ENCODE peak calls at places on chromosomes 6 and 20, in six cellular contexts. One of them, this sample, is unnamed.

GRCh38 chr20:40279390-40279789 is 409.6 kb downstream of the MAFB start:
- DNase-seq in A549: no peak
- DNase-seq in foreskin fibroblast: peak; percentile 87
- DNase-seq in lung: no peak
- DNase-seq in OCI-LY7: no peak
- DNase-seq in left lung: peak; percentile 60
- DNase-seq in this sample: no peak

GRCh38 chr20:63639093-63639860 is 12.4 kb upstream of the GMEB2 start:
- DNase-seq in lung: no peak
- DNase-seq in OCI-LY7: peak; percentile 89
- DNase-seq in foreskin fibroblast: no peak
- DNase-seq in A549: no peak
- DNase-seq in left lung: no peak
- DNase-seq in this sample: peak; percentile 88

GRCh38 chr20:58699246-58700107 is 6.9 kb downstream of the NPEPL1 start:
- DNase-seq in lung: no peak
- DNase-seq in foreskin fibroblast: no peak
- DNase-seq in left lung: peak; percentile 30
- DNase-seq in OCI-LY7: no peak
- DNase-seq in A549: no peak
- DNase-seq in this sample: no peak

GRCh38 chr20:51800769-51801219 is 1.5 kb downstream of the SALL4 start:
- DNase-seq in left lung: peak; percentile 32
- DNase-seq in foreskin fibroblast: peak; percentile 49
- DNase-seq in lung: no peak
- DNase-seq in OCI-LY7: no peak
- DNase-seq in A549: peak; percentile 28
- DNase-seq in this sample: peak; percentile 25

GRCh38 chr6:6593876-6594275 is 5.4 kb downstream of the LY86 start:
- DNase-seq in lung: no peak
- DNase-seq in left lung: no peak
- DNase-seq in foreskin fibroblast: no peak
- DNase-seq in A549: no peak
- DNase-seq in OCI-LY7: no peak
- DNase-seq in this sample: no peak

GRCh38 chr20:36117638-36118037 is 36.9 kb upstream of the EPB41L1 start:
- DNase-seq in foreskin fibroblast: peak; percentile 22
- DNase-seq in left lung: peak; percentile 53
- DNase-seq in A549: no peak
- DNase-seq in lung: no peak
- DNase-seq in OCI-LY7: no peak
- DNase-seq in this sample: no peak

GRCh38 chr20:49877254-49877990 is 37.9 kb downstream of the SPATA2 start:
- DNase-seq in OCI-LY7: no peak
- DNase-seq in A549: no peak
- DNase-seq in foreskin fibroblast: peak; percentile 25
- DNase-seq in lung: no peak
- DNase-seq in left lung: no peak
- DNase-seq in this sample: no peak

GRCh38 chr6:135251964-135252429 is 70.9 kb downstream of the MYB start:
- DNase-seq in foreskin fibroblast: peak; percentile 48
- DNase-seq in left lung: no peak
- DNase-seq in A549: no peak
- DNase-seq in OCI-LY7: no peak
- DNase-seq in lung: no peak
- DNase-seq in this sample: peak; percentile 40

GRCh38 chr20:23626040-23626620 is 11.6 kb downstream of the CST3 start:
- DNase-seq in A549: no peak
- DNase-seq in OCI-LY7: no peak
- DNase-seq in lung: no peak
- DNase-seq in foreskin fibroblast: peak; percentile 72
- DNase-seq in left lung: no peak
- DNase-seq in this sample: no peak

GRCh38 chr20:63346131-63347080 is 14.7 kb downstream of the CHRNA4 start:
- DNase-seq in lung: no peak
- DNase-seq in OCI-LY7: no peak
- DNase-seq in left lung: no peak
- DNase-seq in foreskin fibroblast: no peak
- DNase-seq in A549: no peak
- DNase-seq in this sample: no peak

GRCh38 chr6:29984232-29984631 is 41.9 kb downstream of the HLA-A start:
- DNase-seq in left lung: no peak
- DNase-seq in lung: no peak
- DNase-seq in A549: no peak
- DNase-seq in OCI-LY7: no peak
- DNase-seq in foreskin fibroblast: no peak
- DNase-seq in this sample: no peak

GRCh38 chr6:45754432-45754831 is 261.2 kb downstream of the CLIC5 start:
- DNase-seq in lung: no peak
- DNase-seq in OCI-LY7: no peak
- DNase-seq in foreskin fibroblast: no peak
- DNase-seq in left lung: no peak
- DNase-seq in A549: no peak
- DNase-seq in this sample: no peak

GRCh38 chr6:32386040-32386439 is 14.3 kb upstream of the TSBP1 start:
- DNase-seq in A549: no peak
- DNase-seq in lung: no peak
- DNase-seq in left lung: no peak
- DNase-seq in foreskin fibroblast: no peak
- DNase-seq in OCI-LY7: no peak
- DNase-seq in this sample: no peak

GRCh38 chr6:16278048-16278724 is 39.8 kb downstream of the GMPR start:
- DNase-seq in OCI-LY7: no peak
- DNase-seq in lung: no peak
- DNase-seq in A549: no peak
- DNase-seq in left lung: no peak
- DNase-seq in foreskin fibroblast: no peak
- DNase-seq in this sample: no peak

GRCh38 chr6:24408719-24409410 is 6.1 kb downstream of the MRS2 start:
- DNase-seq in A549: no peak
- DNase-seq in left lung: no peak
- DNase-seq in lung: no peak
- DNase-seq in OCI-LY7: no peak
- DNase-seq in foreskin fibroblast: no peak
- DNase-seq in this sample: no peak

GRCh38 chr20:17571153-17571527 is 1.3 kb downstream of the DSTN start:
- DNase-seq in A549: no peak
- DNase-seq in OCI-LY7: peak; percentile 35
- DNase-seq in foreskin fibroblast: peak; percentile 19
- DNase-seq in lung: no peak
- DNase-seq in left lung: no peak
- DNase-seq in this sample: peak; percentile 35

GRCh38 chr20:56706867-56707360 is 77.8 kb downstream of the TFAP2C start:
- DNase-seq in lung: no peak
- DNase-seq in A549: no peak
- DNase-seq in left lung: no peak
- DNase-seq in foreskin fibroblast: no peak
- DNase-seq in OCI-LY7: no peak
- DNase-seq in this sample: no peak

GRCh38 chr6:20819774-20820400 is 285.6 kb downstream of the CDKAL1 start:
- DNase-seq in lung: no peak
- DNase-seq in foreskin fibroblast: no peak
- DNase-seq in left lung: no peak
- DNase-seq in A549: no peak
- DNase-seq in OCI-LY7: no peak
- DNase-seq in this sample: no peak

GRCh38 chr6:2725999-2726567 is 24.6 kb downstream of the MYLK4 start:
- DNase-seq in A549: no peak
- DNase-seq in foreskin fibroblast: no peak
- DNase-seq in lung: no peak
- DNase-seq in left lung: no peak
- DNase-seq in OCI-LY7: no peak
- DNase-seq in this sample: no peak

GRCh38 chr20:11852801-11853200 is 64.9 kb upstream of the BTBD3 start:
- DNase-seq in OCI-LY7: no peak
- DNase-seq in lung: no peak
- DNase-seq in foreskin fibroblast: peak; percentile 55
- DNase-seq in A549: no peak
- DNase-seq in left lung: no peak
- DNase-seq in this sample: no peak

GRCh38 chr6:52132326-52132725 is 44.9 kb upstream of the PKHD1 start:
- DNase-seq in left lung: no peak
- DNase-seq in foreskin fibroblast: no peak
- DNase-seq in lung: no peak
- DNase-seq in A549: no peak
- DNase-seq in OCI-LY7: no peak
- DNase-seq in this sample: no peak

GRCh38 chr6:111183702-111184517 is 96.6 kb downstream of the SLC16A10 start:
- DNase-seq in A549: no peak
- DNase-seq in foreskin fibroblast: no peak
- DNase-seq in OCI-LY7: no peak
- DNase-seq in left lung: no peak
- DNase-seq in lung: no peak
- DNase-seq in this sample: no peak

GRCh38 chr6:2851727-2852513 is 10.3 kb upstream of the SERPINB1 start:
- DNase-seq in foreskin fibroblast: no peak
- DNase-seq in A549: no peak
- DNase-seq in lung: no peak
- DNase-seq in OCI-LY7: no peak
- DNase-seq in left lung: no peak
- DNase-seq in this sample: no peak

GRCh38 chr6:35725721-35726438 is 11.0 kb upstream of the ARMC12 start:
- DNase-seq in A549: no peak
- DNase-seq in lung: peak; percentile 69
- DNase-seq in left lung: peak; percentile 80
- DNase-seq in foreskin fibroblast: peak; percentile 88
- DNase-seq in OCI-LY7: peak; percentile 34
- DNase-seq in this sample: peak; percentile 38

GRCh38 chr6:6516643-6517042 is 71.9 kb upstream of the LY86 start:
- DNase-seq in OCI-LY7: no peak
- DNase-seq in lung: no peak
- DNase-seq in foreskin fibroblast: no peak
- DNase-seq in left lung: no peak
- DNase-seq in A549: no peak
- DNase-seq in this sample: no peak

GRCh38 chr20:62064788-62065668 is 653 bp downstream of the TAF4 start:
- DNase-seq in A549: no peak
- DNase-seq in lung: no peak
- DNase-seq in left lung: no peak
- DNase-seq in foreskin fibroblast: peak; percentile 28
- DNase-seq in OCI-LY7: peak; percentile 42
- DNase-seq in this sample: peak; percentile 32

GRCh38 chr20:62066983-62067433 is 1.3 kb upstream of the TAF4 start:
- DNase-seq in foreskin fibroblast: peak; percentile 56
- DNase-seq in A549: no peak
- DNase-seq in left lung: no peak
- DNase-seq in lung: no peak
- DNase-seq in OCI-LY7: peak; percentile 70
- DNase-seq in this sample: peak; percentile 36

GRCh38 chr20:62066339-62066982 is 780 bp upstream of the TAF4 start:
- DNase-seq in A549: peak; percentile 61
- DNase-seq in lung: peak; percentile 57
- DNase-seq in OCI-LY7: peak; percentile 62
- DNase-seq in foreskin fibroblast: peak; percentile 56
- DNase-seq in left lung: peak; percentile 62
- DNase-seq in this sample: peak; percentile 57

GRCh38 chr20:62063981-62064787 is 1.5 kb downstream of the TAF4 start:
- DNase-seq in left lung: no peak
- DNase-seq in foreskin fibroblast: peak; percentile 41
- DNase-seq in lung: no peak
- DNase-seq in A549: no peak
- DNase-seq in OCI-LY7: no peak
- DNase-seq in this sample: no peak

GRCh38 chr20:62065669-62066338 is at the start of gene TAF4:
- DNase-seq in left lung: peak; percentile 77
- DNase-seq in lung: peak; percentile 77
- DNase-seq in A549: peak; percentile 85
- DNase-seq in OCI-LY7: peak; percentile 88
- DNase-seq in foreskin fibroblast: peak; percentile 86
- DNase-seq in this sample: peak; percentile 71
- TF ChIP-seq CTCF in left lung: no peak
- TF ChIP-seq CTCF in lung: no peak
- TF ChIP-seq CTCF in A549: no peak
- TF ChIP-seq CTCF in OCI-LY7: no peak
- TF ChIP-seq CTCF in foreskin fibroblast: no peak
- TF ChIP-seq CTCF in this sample: no peak

GRCh38 chr6:113642714-113643442 is 214.3 kb upstream of the MARCKS start:
- DNase-seq in lung: peak; percentile 72
- DNase-seq in OCI-LY7: peak; percentile 45
- DNase-seq in left lung: peak; percentile 60
- DNase-seq in foreskin fibroblast: peak; percentile 11
- DNase-seq in A549: peak; percentile 35
- DNase-seq in this sample: no peak
- TF ChIP-seq CTCF in lung: no peak
- TF ChIP-seq CTCF in OCI-LY7: no peak
- TF ChIP-seq CTCF in left lung: no peak
- TF ChIP-seq CTCF in foreskin fibroblast: no peak
- TF ChIP-seq CTCF in A549: no peak
- TF ChIP-seq CTCF in this sample: no peak

DNA sequence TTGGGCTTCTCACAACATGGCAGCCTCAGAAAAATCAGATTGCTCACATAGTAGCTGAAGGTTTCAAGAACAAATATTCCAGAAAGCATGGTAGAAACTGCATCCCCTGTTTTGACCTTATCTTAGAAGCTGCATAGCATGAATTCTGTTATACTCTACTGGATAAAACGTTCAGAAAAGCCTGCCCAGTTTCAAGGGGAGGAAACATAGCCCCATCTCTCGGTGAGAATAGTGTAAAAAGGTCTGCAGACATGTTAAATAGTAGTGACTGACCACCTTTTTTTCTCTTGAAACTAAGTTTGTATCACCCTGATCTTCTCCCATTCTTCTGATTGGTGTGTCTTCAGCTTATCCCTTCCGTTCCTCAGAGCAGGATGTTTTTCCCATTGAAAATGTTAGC is 50.0 kb downstream of the MARCKS start:
- DNase-seq in foreskin fibroblast: no peak
- DNase-seq in lung: no peak
- DNase-seq in OCI-LY7: no peak
- DNase-seq in left lung: no peak
- DNase-seq in A549: no peak
- DNase-seq in this sample: no peak
- TF ChIP-seq CTCF in foreskin fibroblast: peak; percentile 3
- TF ChIP-seq CTCF in lung: no peak
- TF ChIP-seq CTCF in OCI-LY7: peak; percentile 22
- TF ChIP-seq CTCF in left lung: no peak
- TF ChIP-seq CTCF in A549: no peak
- TF ChIP-seq CTCF in this sample: no peak

DNA sequence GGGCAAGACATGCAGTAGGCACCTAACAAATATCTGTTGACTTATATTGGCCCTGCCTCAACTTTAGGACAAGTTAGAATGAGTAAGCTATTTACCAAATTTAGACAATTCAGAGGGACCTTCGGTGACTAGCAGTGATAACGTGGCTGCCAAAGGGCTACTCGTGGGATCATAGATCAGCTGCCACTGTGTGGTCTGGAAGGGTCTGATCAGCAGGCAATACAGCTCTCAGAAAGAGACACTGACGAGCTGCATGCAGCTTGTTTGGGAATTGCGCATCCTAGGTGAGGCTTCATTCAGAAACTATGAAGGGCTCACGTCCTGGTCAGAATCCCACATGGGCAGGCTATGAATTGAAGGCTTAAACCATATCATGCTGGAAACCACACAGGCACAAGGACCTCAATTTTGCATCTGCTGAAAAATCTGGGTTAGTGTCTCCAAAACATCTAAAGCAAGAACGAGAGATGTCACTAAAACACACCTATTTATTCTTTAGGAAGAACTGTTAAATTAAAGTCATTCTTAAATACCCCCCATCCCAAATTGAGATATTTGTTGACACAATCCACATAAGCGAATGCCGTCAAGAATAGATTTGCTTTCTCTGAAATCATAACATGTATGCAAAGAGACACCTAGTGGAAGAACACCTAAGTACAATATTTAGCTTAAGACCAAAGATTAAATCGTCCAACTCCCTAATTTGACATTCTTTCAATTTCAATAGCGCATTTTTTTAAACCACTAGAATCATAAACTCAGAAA is 79.6 kb downstream of the IPCEF1 start:
- DNase-seq in A549: peak; percentile 8
- DNase-seq in foreskin fibroblast: peak; percentile 47
- DNase-seq in left lung: no peak
- DNase-seq in OCI-LY7: peak; percentile 43
- DNase-seq in lung: no peak
- DNase-seq in this sample: peak; percentile 12
- TF ChIP-seq CTCF in A549: peak; percentile 60
- TF ChIP-seq CTCF in foreskin fibroblast: peak; percentile 34
- TF ChIP-seq CTCF in left lung: peak; percentile 52
- TF ChIP-seq CTCF in OCI-LY7: peak; percentile 82
- TF ChIP-seq CTCF in lung: peak; percentile 55
- TF ChIP-seq CTCF in this sample: peak; percentile 66